ENCODE peak calls at places on chromosomes 11 and 22, in four cellular contexts. T, E, G and Y are unnamed samples.

GRCh38 chr11:9529333-9529648 is 44.2 kb upstream of the WEE1 start:
- DNase-seq in G (no peak), E (peak), T (no peak), Y (peak)

GRCh38 chr22:43886231-43886630 is 5.6 kb downstream of the PNPLA5 start:
- DNase-seq in E (no peak), G (no peak), T (no peak), Y (no peak)

GRCh38 chr22:44365196-44365802 is 52.5 kb upstream of the SHISAL1 start:
- DNase-seq in G (no peak), T (no peak), E (peak), Y (no peak)

GRCh38 chr11:31799036-31799793 is 11.9 kb downstream of the PAX6 start:
- DNase-seq in G (peak), E (no peak), T (no peak), Y (no peak)

GRCh38 chr11:34940026-34940677 is 23.7 kb downstream of the PDHX start:
- DNase-seq in G (no peak), E (no peak), T (no peak), Y (no peak)

GRCh38 chr11:61783717-61784505 is 8.5 kb downstream of the TMEM258 start:
- DNase-seq in G (no peak), E (no peak), T (no peak), Y (peak)

GRCh38 chr11:11810764-11811726 is 30.7 kb upstream of the USP47 start:
- DNase-seq in G (no peak), T (no peak), E (peak), Y (no peak)

GRCh38 chr11:67098799-67099198 is 20.3 kb upstream of the KDM2A start:
- DNase-seq in T (no peak), E (no peak), G (no peak), Y (peak)

GRCh38 chr11:130692220-130692619 is 224.1 kb downstream of the SNX19 start:
- DNase-seq in T (no peak), G (no peak), E (no peak), Y (no peak)

GRCh38 chr11:78441956-78442355 is 24.3 kb upstream of the GAB2 start:
- DNase-seq in E (no peak), G (no peak), T (no peak), Y (no peak)

GRCh38 chr11:63747006-63747405 is 21.6 kb downstream of the ZFTA start:
- DNase-seq in E (no peak), G (no peak), T (peak), Y (no peak)

GRCh38 chr11:72627594-72628281 is 46.5 kb downstream of the PDE2A start:
- DNase-seq in G (no peak), E (peak), T (no peak), Y (peak)

GRCh38 chr11:76782526-76783293 is 446 bp upstream of the TSKU start:
- DNase-seq in G (peak), E (peak), T (peak), Y (peak)

GRCh38 chr22:37226087-37226486 is 13.8 kb upstream of the SSTR3 start:
- DNase-seq in E (no peak), T (no peak), G (no peak), Y (no peak)

GRCh38 chr22:37226514-37226913 is 14.2 kb upstream of the SSTR3 start:
- DNase-seq in G (no peak), T (no peak), E (no peak), Y (no peak)

GRCh38 chr22:37223965-37224551 is 11.8 kb upstream of the SSTR3 start:
- DNase-seq in G (peak), E (no peak), T (no peak), Y (no peak)

GRCh38 chr22:37224757-37225420 is 12.6 kb upstream of the SSTR3 start:
- DNase-seq in G (no peak), E (no peak), T (no peak), Y (no peak)

GRCh38 chr22:37225481-37225880 is 13.2 kb upstream of the SSTR3 start:
- DNase-seq in T (no peak), G (peak), E (no peak), Y (no peak)
- TF ChIP-seq CTCF in T (peak), G (peak), E (no peak), Y (no peak)

GRCh38 chr22:24995649-24996180 is 43.2 kb downstream of the KIAA1671 start:
- DNase-seq in E (no peak), T (no peak), G (no peak), Y (no peak)
- TF ChIP-seq CTCF in E (no peak), T (no peak), G (no peak), Y (no peak)

GRCh38 chr11:123741159-123741951 is at the start of gene ZNF202:
- DNase-seq in T (peak), G (peak), E (peak), Y (peak)
- TF ChIP-seq CTCF in T (peak), G (no peak), E (peak), Y (no peak)

GRCh38 chr11:131916633-131917032 is 546.2 kb downstream of the NTM start:
- DNase-seq in E (no peak), T (no peak), G (no peak), Y (no peak)

GRCh38 chr11:131912127-131912526 is 541.7 kb downstream of the NTM start:
- DNase-seq in T (no peak), E (no peak), G (no peak), Y (no peak)

GRCh38 chr11:131917634-131918384 is 547.4 kb downstream of the NTM start:
- DNase-seq in E (no peak), T (no peak), G (no peak), Y (no peak)

GRCh38 chr11:131913267-131913666 is 542.9 kb downstream of the NTM start:
- DNase-seq in G (no peak), T (no peak), E (no peak), Y (no peak)

DNA sequence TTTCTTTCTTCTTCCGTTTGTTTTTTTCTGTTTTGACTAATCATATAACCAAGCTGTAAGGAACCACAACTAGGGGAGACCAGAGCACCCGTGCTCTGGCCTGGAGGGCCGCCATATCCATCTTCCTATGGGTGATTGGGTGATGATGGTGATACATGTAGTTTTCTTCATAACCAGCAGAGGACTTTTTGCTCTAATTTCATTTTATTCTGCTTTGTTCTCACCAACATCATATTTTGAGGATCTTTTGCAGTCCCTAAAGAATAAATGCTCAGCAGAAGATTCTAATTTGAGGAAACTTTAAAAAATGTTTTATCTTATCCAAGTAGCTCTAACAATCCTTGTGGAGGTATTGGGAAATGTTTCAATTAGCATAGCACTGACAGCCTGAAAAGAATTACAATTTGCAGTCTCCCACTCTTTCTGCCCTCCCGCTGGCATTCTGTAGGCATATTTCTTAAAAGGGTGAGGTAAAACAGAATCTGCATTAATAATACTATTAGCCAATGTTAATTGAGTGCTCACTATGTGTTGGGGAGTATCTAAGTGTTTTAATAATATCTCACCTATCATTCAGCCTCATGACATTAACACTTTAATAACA is 544.0 kb downstream of the NTM start:
- DNase-seq in G (no peak), E (no peak), T (no peak), Y (no peak)
- TF ChIP-seq CTCF in G (no peak), E (peak), T (peak), Y (no peak)